ENCODE peak calls at places on chromosomes 11 and 22, in six cellular contexts. K is heart right ventricle; B is CD4-positive, alpha-beta T cell; F is RWPE1; H is HL-60; O is heart left ventricle. R is an unnamed sample.

GRCh38 chr11:105181100-105181499 is 41.5 kb upstream of the CARD18 start:
- DNase-seq in K (peak), B (no peak), F (peak), H (peak), O (no peak), R (no peak)

GRCh38 chr11:119356349-119357031 is 10.0 kb upstream of the MFRP start:
- DNase-seq in K (peak), B (peak), F (no peak), H (no peak), O (peak), R (peak)

GRCh38 chr11:84722583-84723108 is 904.5 kb downstream of the DLG2 start:
- DNase-seq in K (no peak), B (no peak), F (no peak), H (no peak), O (no peak), R (no peak)

GRCh38 chr11:400241-400729 is 6.3 kb downstream of the PKP3 start:
- DNase-seq in K (no peak), B (no peak), F (no peak), H (no peak), O (no peak), R (no peak)

GRCh38 chr11:331332-332060 is 10.8 kb upstream of the IFITM3 start:
- DNase-seq in K (no peak), B (no peak), F (no peak), H (no peak), O (no peak), R (no peak)

GRCh38 chr11:48093323-48093722 is 113.0 kb downstream of the PTPRJ start:
- DNase-seq in K (no peak), B (no peak), F (no peak), H (no peak), O (no peak), R (no peak)

GRCh38 chr11:105838668-105839403 is 183.2 kb downstream of the MSANTD4 start:
- DNase-seq in K (no peak), B (no peak), F (peak), H (no peak), O (no peak), R (no peak)

GRCh38 chr22:39567135-39567946 is 3.2 kb upstream of the CACNA1I start:
- DNase-seq in K (no peak), B (peak), F (no peak), H (no peak), O (no peak), R (no peak)

GRCh38 chr11:61131586-61131985 is 29.3 kb downstream of the CD5 start:
- DNase-seq in K (no peak), B (no peak), F (no peak), H (no peak), O (no peak), R (no peak)

GRCh38 chr11:75262961-75263852 is 22.6 kb downstream of the TPBGL start:
- DNase-seq in K (no peak), B (no peak), F (no peak), H (no peak), O (no peak), R (no peak)

GRCh38 chr11:96090711-96091110 is 166.8 kb upstream of the MTMR2 start:
- DNase-seq in K (no peak), B (no peak), F (no peak), H (no peak), O (no peak), R (no peak)

GRCh38 chr22:27252282-27253049 is 549.1 kb downstream of the MN1 start:
- DNase-seq in K (no peak), B (no peak), F (peak), H (peak), O (no peak), R (no peak)

GRCh38 chr11:61695917-61696316 is 15.7 kb downstream of the DAGLA start:
- DNase-seq in K (peak), B (peak), F (peak), H (peak), O (peak), R (peak)

GRCh38 chr11:119108857-119109221 is 1.7 kb downstream of the C2CD2L start:
- DNase-seq in K (no peak), B (no peak), F (no peak), H (no peak), O (no peak), R (no peak)

GRCh38 chr11:287821-288327 is 1.1 kb upstream of the PGGHG start:
- DNase-seq in K (peak), B (peak), F (no peak), H (no peak), O (peak), R (no peak)

GRCh38 chr22:29190915-29191314 is 14.8 kb upstream of the EMID1 start:
- DNase-seq in K (no peak), B (no peak), F (no peak), H (no peak), O (no peak), R (no peak)

GRCh38 chr11:47998733-47999359 is 18.5 kb downstream of the PTPRJ start:
- DNase-seq in K (no peak), B (no peak), F (no peak), H (no peak), O (no peak), R (no peak)

GRCh38 chr22:42747701-42748513 is 27.2 kb upstream of the A4GALT start:
- DNase-seq in K (peak), B (no peak), F (no peak), H (no peak), O (peak), R (no peak)

GRCh38 chr11:18588297-18589252 is at the start of gene UEVLD:
- DNase-seq in K (peak), B (peak), F (peak), H (peak), O (peak), R (peak)

GRCh38 chr11:99739464-99740089 is 718.8 kb downstream of the CNTN5 start:
- DNase-seq in K (no peak), B (no peak), F (peak), H (no peak), O (no peak), R (peak)

GRCh38 chr11:33396361-33396760 is 139.2 kb downstream of the HIPK3 start:
- DNase-seq in K (no peak), B (no peak), F (no peak), H (no peak), O (no peak), R (no peak)

GRCh38 chr11:112165049-112165448 is 1.2 kb upstream of the IL18 start:
- DNase-seq in K (no peak), B (no peak), F (no peak), H (no peak), O (no peak), R (no peak)

GRCh38 chr11:67006029-67006884 is 16.7 kb upstream of the SYT12 start:
- DNase-seq in K (no peak), B (no peak), F (peak), H (peak), O (no peak), R (peak)

GRCh38 chr11:106021181-106021966 is 666 bp downstream of the MSANTD4 start:
- DNase-seq in K (no peak), B (no peak), F (peak), H (no peak), O (no peak), R (no peak)

GRCh38 chr11:44634401-44635281 is 69.2 kb downstream of the CD82 start:
- DNase-seq in K (peak), B (no peak), F (peak), H (no peak), O (peak), R (peak)

GRCh38 chr11:126719740-126720139 is 280.8 kb downstream of the KIRREL3 start:
- DNase-seq in K (no peak), B (no peak), F (no peak), H (no peak), O (no peak), R (no peak)

GRCh38 chr11:83464181-83464580 is 178.0 kb upstream of the CCDC90B start:
- DNase-seq in K (no peak), B (no peak), F (no peak), H (no peak), O (no peak), R (no peak)

GRCh38 chr22:31898406-31898805 is 45.9 kb upstream of the YWHAH start:
- DNase-seq in K (no peak), B (no peak), F (no peak), H (no peak), O (no peak), R (no peak)

GRCh38 chr11:10388574-10388973 is 66.5 kb upstream of the AMPD3 start:
- DNase-seq in K (no peak), B (no peak), F (no peak), H (no peak), O (no peak), R (no peak)

GRCh38 chr11:28529540-28530410 is 421.6 kb downstream of the METTL15 start:
- DNase-seq in K (no peak), B (no peak), F (peak), H (no peak), O (no peak), R (no peak)

GRCh38 chr22:19873138-19873959 is 18.7 kb upstream of the GNB1L start:
- DNase-seq in K (no peak), B (no peak), F (no peak), H (no peak), O (peak), R (no peak)

GRCh38 chr22:19629720-19630419 is 84.4 kb upstream of the SEPTIN5 start:
- DNase-seq in K (peak), B (peak), F (peak), H (peak), O (peak), R (peak)

GRCh38 chr11:479311-479710 is 27.7 kb downstream of the RNH1 start:
- DNase-seq in K (no peak), B (no peak), F (no peak), H (no peak), O (no peak), R (no peak)

DNA sequence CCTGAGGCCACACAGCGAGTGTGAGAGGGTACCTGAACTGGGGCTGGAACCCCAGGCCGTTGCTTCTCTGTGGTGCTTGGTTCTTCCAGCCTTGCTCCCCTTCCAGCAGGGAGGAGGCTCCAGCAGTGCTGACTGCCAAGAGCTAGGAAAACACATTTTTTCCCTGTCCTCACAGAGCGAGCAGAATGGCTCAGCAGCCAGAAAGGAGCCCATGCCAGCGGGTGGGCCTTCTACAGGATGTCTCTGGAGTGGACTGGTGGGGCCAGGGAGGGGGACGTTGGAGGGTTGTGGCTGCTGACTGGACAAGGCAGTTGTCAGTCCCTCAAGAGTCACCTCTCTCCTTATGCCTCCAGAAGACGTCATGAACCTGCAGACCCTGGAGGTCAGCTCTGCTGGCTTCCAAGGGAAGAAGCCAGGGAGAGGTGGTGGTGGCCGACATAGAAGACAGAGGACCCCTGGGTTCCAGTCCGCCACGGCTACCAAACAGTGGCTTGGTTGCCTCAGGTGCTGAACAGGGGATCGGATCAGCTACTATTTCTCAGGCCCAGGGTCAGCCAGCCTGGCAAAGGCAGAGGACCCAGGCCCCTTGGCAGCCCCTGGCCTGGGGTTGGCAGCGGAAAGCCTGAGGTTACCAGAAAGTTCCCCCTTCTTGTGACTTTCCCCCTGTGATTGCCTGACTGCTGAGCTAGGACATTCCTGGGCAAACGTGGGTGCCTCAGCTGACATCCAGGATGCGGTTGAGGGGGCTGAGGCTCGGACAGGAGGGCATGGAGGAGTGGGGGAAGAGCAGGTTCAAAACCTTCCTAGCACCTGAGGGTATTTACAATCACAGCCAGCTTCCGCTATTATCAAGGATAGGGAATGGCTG is 3.7 kb downstream of the MAFF start:
- DNase-seq in K (peak), B (no peak), F (no peak), H (no peak), O (peak), R (peak)
- H3K27ac ChIP-seq in K (peak), B (no peak), F (peak), H (no peak), O (peak), R (peak)

GRCh38 chr11:57562596-57562995 is 4.9 kb downstream of the UBE2L6 start:
- DNase-seq in K (no peak), B (no peak), F (no peak), H (no peak), O (no peak), R (no peak)
- TF ChIP-seq CTCF in K (no peak), B (no peak), F (no peak), H (no peak), O (no peak), R (no peak)

GRCh38 chr22:24928322-24928721 is 18.2 kb downstream of the LHFPL7 start:
- DNase-seq in K (no peak), B (no peak), F (no peak), H (no peak), O (no peak), R (no peak)

GRCh38 chr22:24926849-24927579 is 19.5 kb downstream of the LHFPL7 start:
- DNase-seq in K (no peak), B (no peak), F (peak), H (no peak), O (no peak), R (no peak)

GRCh38 chr22:24930678-24931077 is 15.8 kb downstream of the LHFPL7 start:
- DNase-seq in K (no peak), B (no peak), F (no peak), H (no peak), O (no peak), R (no peak)

GRCh38 chr22:24926428-24926725 is 20.1 kb downstream of the LHFPL7 start:
- DNase-seq in K (no peak), B (no peak), F (no peak), H (no peak), O (no peak), R (no peak)

DNA sequence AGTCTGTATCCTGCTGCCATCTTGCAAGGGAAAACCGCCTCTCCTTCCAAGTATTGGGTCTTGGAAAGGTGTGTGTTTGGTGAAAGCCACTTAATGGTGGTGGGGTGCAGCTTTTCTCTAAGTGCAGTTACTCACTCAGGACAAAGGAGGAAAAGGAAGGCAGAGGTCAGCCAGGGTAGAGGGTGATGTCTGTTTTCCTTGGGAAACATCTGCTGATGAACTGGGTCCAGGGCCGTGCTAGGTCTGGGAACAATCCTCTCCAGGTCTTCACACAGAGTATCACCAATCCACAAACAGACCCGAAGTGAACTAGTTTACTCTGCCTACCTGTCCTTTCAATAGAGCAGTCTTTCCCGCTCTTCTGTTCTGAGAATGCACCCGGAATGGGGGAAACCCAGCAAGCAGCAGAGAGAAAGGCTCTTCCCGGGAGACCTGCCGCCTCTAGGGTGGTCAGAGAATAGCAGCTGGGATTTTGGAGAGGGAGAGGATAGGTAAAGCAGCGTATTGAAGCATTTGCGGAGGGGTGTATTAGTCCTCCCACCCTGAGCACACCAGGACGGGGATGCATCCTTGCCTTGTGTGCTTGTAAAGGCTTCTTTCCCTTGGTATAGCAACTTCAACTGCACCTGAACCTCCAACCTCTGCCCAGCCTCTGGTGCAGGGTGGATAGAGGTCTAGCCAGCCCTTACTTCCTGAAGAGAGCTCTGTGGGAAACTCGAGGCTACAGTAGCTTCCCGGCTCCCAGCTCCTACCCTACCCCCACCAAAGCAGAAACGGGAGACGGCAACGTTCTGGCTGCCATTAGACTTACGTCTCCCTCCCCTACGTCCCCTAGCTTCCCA is 20.7 kb downstream of the LHFPL7 start:
- DNase-seq in K (no peak), B (no peak), F (no peak), H (no peak), O (no peak), R (no peak)
- H3K27ac ChIP-seq in K (peak), B (no peak), F (no peak), H (no peak), O (no peak), R (no peak)

GRCh38 chr11:35415488-35415887 is 3.9 kb downstream of the SLC1A2 start:
- DNase-seq in K (no peak), B (no peak), F (no peak), H (no peak), O (no peak), R (no peak)

GRCh38 chr11:35407041-35407440 is 12.3 kb downstream of the SLC1A2 start:
- DNase-seq in K (no peak), B (no peak), F (no peak), H (no peak), O (no peak), R (no peak)

GRCh38 chr11:35413568-35413967 is 5.8 kb downstream of the SLC1A2 start:
- DNase-seq in K (no peak), B (no peak), F (no peak), H (no peak), O (no peak), R (no peak)

GRCh38 chr11:35412285-35412684 is 7.1 kb downstream of the SLC1A2 start:
- DNase-seq in K (no peak), B (no peak), F (no peak), H (no peak), O (no peak), R (no peak)
- TF ChIP-seq CTCF in K (peak), B (peak), F (peak), H (peak), O (peak), R (no peak)

GRCh38 chr11:123356539-123356938 is 73.5 kb upstream of the GRAMD1B start:
- DNase-seq in K (no peak), B (no peak), F (no peak), H (no peak), O (no peak), R (no peak)

GRCh38 chr11:123357353-123357989 is 72.6 kb upstream of the GRAMD1B start:
- DNase-seq in K (no peak), B (no peak), F (no peak), H (no peak), O (no peak), R (no peak)

GRCh38 chr11:123360267-123360936 is 69.7 kb upstream of the GRAMD1B start:
- DNase-seq in K (no peak), B (no peak), F (no peak), H (no peak), O (no peak), R (no peak)

GRCh38 chr11:123354371-123354770 is 75.7 kb upstream of the GRAMD1B start:
- DNase-seq in K (no peak), B (no peak), F (no peak), H (no peak), O (no peak), R (no peak)

GRCh38 chr11:123357990-123358827 is 71.9 kb upstream of the GRAMD1B start:
- DNase-seq in K (no peak), B (no peak), F (peak), H (peak), O (peak), R (peak)
- H3K27ac ChIP-seq in K (peak), B (no peak), F (no peak), H (no peak), O (no peak), R (no peak)

GRCh38 chr11:64235427-64236161 is 1.2 kb downstream of the VEGFB start:
- DNase-seq in K (no peak), B (no peak), F (no peak), H (no peak), O (no peak), R (no peak)

GRCh38 chr11:64238076-64238475 is 2.8 kb upstream of the FKBP2 start:
- DNase-seq in K (no peak), B (no peak), F (no peak), H (no peak), O (no peak), R (no peak)

GRCh38 chr11:64239662-64240466 is 1.0 kb upstream of the FKBP2 start:
- DNase-seq in K (no peak), B (no peak), F (no peak), H (peak), O (no peak), R (no peak)

GRCh38 chr11:64238999-64239398 is 1.9 kb upstream of the FKBP2 start:
- DNase-seq in K (no peak), B (no peak), F (no peak), H (no peak), O (no peak), R (no peak)

DNA sequence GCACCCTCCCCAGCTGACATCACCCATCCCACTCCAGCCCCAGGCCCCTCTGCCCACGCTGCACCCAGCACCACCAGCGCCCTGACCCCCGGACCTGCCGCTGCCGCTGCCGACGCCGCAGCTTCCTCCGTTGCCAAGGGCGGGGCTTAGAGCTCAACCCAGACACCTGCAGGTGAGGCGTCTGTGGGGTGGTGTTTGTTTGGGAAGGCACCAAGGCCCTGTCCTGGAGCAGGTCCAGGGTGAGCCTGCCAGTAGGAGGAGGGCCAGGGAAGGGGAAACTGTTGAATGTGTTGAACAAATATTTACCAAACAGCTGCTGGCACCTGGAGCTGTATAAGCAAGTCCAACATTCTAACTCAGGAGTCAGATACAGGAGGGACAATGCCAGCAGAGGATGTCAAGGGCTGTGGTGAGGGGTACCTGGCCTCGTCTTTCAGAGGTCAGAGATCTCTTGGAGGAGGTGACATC is 3.1 kb downstream of the VEGFB start:
- DNase-seq in K (no peak), B (no peak), F (no peak), H (no peak), O (no peak), R (no peak)
- TF ChIP-seq CTCF in K (no peak), B (no peak), F (no peak), H (no peak), O (no peak), R (no peak)

GRCh38 chr11:72630104-72630852 is 43.9 kb downstream of the PDE2A start:
- DNase-seq in K (no peak), B (no peak), F (no peak), H (no peak), O (no peak), R (no peak)

GRCh38 chr11:72626637-72626936 is 47.6 kb downstream of the PDE2A start:
- DNase-seq in K (no peak), B (no peak), F (no peak), H (no peak), O (no peak), R (no peak)

GRCh38 chr11:72627594-72628281 is 46.5 kb downstream of the PDE2A start:
- DNase-seq in K (peak), B (no peak), F (no peak), H (no peak), O (peak), R (no peak)

GRCh38 chr11:72631806-72632731 is 42.2 kb downstream of the PDE2A start:
- DNase-seq in K (peak), B (no peak), F (no peak), H (no peak), O (peak), R (no peak)

GRCh38 chr11:72629266-72629665 is 45.0 kb downstream of the PDE2A start:
- DNase-seq in K (peak), B (no peak), F (no peak), H (no peak), O (peak), R (no peak)
- H3K27ac ChIP-seq in K (peak), B (no peak), F (no peak), H (no peak), O (peak), R (no peak)

R was measured in testis.